ENCODE peak calls at places on chromosome 13, in nine cellular contexts. H is tibial artery, F is A549, N is AG04450, P is HL-60, J is ovary, A is uterus, I is WERI-Rb-1, G is mucosa of descending colon. Q is an unnamed sample.

GRCh38 chr13:36096411-36097184 is 34.6 kb downstream of the DCLK1 start:
- DNase-seq in H (no peak), F (no peak), N (no peak), P (no peak), J (no peak), A (no peak), I (no peak), G (no peak), Q (no peak)

GRCh38 chr13:33323766-33324525 is 38.4 kb upstream of the STARD13 start:
- DNase-seq in H (no peak), F (no peak), N (no peak), P (no peak), J (no peak), A (no peak), I (no peak), G (no peak), Q (no peak)

GRCh38 chr13:50587122-50587521 is 256.4 kb downstream of the DLEU7 start:
- DNase-seq in H (no peak), F (no peak), N (no peak), P (no peak), J (no peak), A (no peak), I (no peak), G (no peak), Q (no peak)

GRCh38 chr13:110520431-110521295 is 40.9 kb downstream of the RAB20 start:
- DNase-seq in H (peak; percentile 92), F (no peak), N (peak; percentile 15), P (peak; percentile 62), J (peak; percentile 80), A (peak; percentile 65), I (no peak), G (peak; percentile 84), Q (no peak)

GRCh38 chr13:24212674-24213073 is 52.2 kb downstream of the SPATA13 start:
- DNase-seq in H (no peak), F (no peak), N (no peak), P (no peak), J (no peak), A (no peak), I (no peak), G (no peak), Q (no peak)

GRCh38 chr13:46184277-46184699 is 2.3 kb upstream of the LCP1 start:
- DNase-seq in H (no peak), F (peak; percentile 10), N (no peak), P (peak; percentile 28), J (no peak), A (no peak), I (peak; percentile 38), G (peak; percentile 79), Q (no peak)

GRCh38 chr13:67859904-67860303 is 629.8 kb upstream of the PCDH9 start:
- DNase-seq in H (no peak), F (no peak), N (no peak), P (no peak), J (no peak), A (no peak), I (no peak), G (no peak), Q (no peak)

GRCh38 chr13:106156468-106156867 is 379.0 kb downstream of the EFNB2 start:
- DNase-seq in H (no peak), F (no peak), N (peak; percentile 92), P (no peak), J (no peak), A (peak; percentile 19), I (no peak), G (no peak), Q (no peak)

GRCh38 chr13:36530861-36531590 is 98.7 kb downstream of the CCNA1 start:
- DNase-seq in H (no peak), F (no peak), N (no peak), P (no peak), J (no peak), A (no peak), I (no peak), G (no peak), Q (no peak)

GRCh38 chr13:51425410-51426042 is 27.3 kb downstream of the INTS6 start:
- DNase-seq in H (no peak), F (no peak), N (no peak), P (no peak), J (no peak), A (no peak), I (no peak), G (no peak), Q (no peak)

GRCh38 chr13:33520480-33520839 is 234.9 kb upstream of the STARD13 start:
- DNase-seq in H (no peak), F (no peak), N (no peak), P (no peak), J (no peak), A (no peak), I (no peak), G (no peak), Q (no peak)

GRCh38 chr13:29484236-29484635 is 111.3 kb downstream of the SLC7A1 start:
- DNase-seq in H (no peak), F (no peak), N (no peak), P (no peak), J (no peak), A (no peak), I (no peak), G (no peak), Q (no peak)

GRCh38 chr13:59533561-59534337 is 630.0 kb downstream of the DIAPH3 start:
- DNase-seq in H (no peak), F (no peak), N (no peak), P (no peak), J (no peak), A (no peak), I (no peak), G (no peak), Q (no peak)

GRCh38 chr13:110226051-110226562 is 80.8 kb downstream of the COL4A1 start:
- DNase-seq in H (no peak), F (no peak), N (no peak), P (no peak), J (no peak), A (no peak), I (no peak), G (no peak), Q (no peak)

GRCh38 chr13:98044301-98044700 is 90.8 kb downstream of the IPO5 start:
- DNase-seq in H (no peak), F (no peak), N (no peak), P (no peak), J (no peak), A (no peak), I (no peak), G (no peak), Q (no peak)

GRCh38 chr13:74883834-74884233 is 598.1 kb downstream of the TBC1D4 start:
- DNase-seq in H (no peak), F (no peak), N (no peak), P (no peak), J (no peak), A (no peak), I (no peak), G (no peak), Q (no peak)

GRCh38 chr13:38803566-38803965 is 116.7 kb downstream of the FREM2 start:
- DNase-seq in H (no peak), F (no peak), N (no peak), P (no peak), J (no peak), A (no peak), I (no peak), G (no peak), Q (no peak)

GRCh38 chr13:99062593-99062992 is 84.7 kb upstream of the DOCK9 start:
- DNase-seq in H (peak; percentile 27), F (no peak), N (no peak), P (no peak), J (peak; percentile 51), A (peak; percentile 57), I (no peak), G (no peak), Q (no peak)

GRCh38 chr13:46168341-46168740 is 13.6 kb downstream of the LCP1 start:
- DNase-seq in H (peak; percentile 65), F (no peak), N (no peak), P (peak; percentile 74), J (peak; percentile 24), A (peak; percentile 66), I (no peak), G (no peak), Q (no peak)

GRCh38 chr13:20796791-20797513 is 23.2 kb upstream of the EEF1AKMT1 start:
- DNase-seq in H (no peak), F (no peak), N (no peak), P (no peak), J (no peak), A (no peak), I (no peak), G (no peak), Q (no peak)

GRCh38 chr13:50690020-50690419 is 153.5 kb downstream of the DLEU7 start:
- DNase-seq in H (no peak), F (no peak), N (no peak), P (no peak), J (no peak), A (no peak), I (no peak), G (no peak), Q (no peak)

GRCh38 chr13:77733674-77734073 is 36.2 kb downstream of the SLAIN1 start:
- DNase-seq in H (no peak), F (no peak), N (no peak), P (no peak), J (no peak), A (no peak), I (peak; percentile 57), G (no peak), Q (no peak)
- TF ChIP-seq CTCF in H (no peak), F (no peak), N (no peak), P (no peak), J (no peak), A (no peak), I (no peak), G (no peak), Q (no peak)

GRCh38 chr13:32259116-32259515 is 56.0 kb downstream of the ZAR1L start:
- DNase-seq in H (no peak), F (no peak), N (no peak), P (no peak), J (no peak), A (no peak), I (no peak), G (no peak), Q (no peak)
- TF ChIP-seq CTCF in H (no peak), F (no peak), N (no peak), P (no peak), J (no peak), A (no peak), I (peak; percentile 28), G (no peak), Q (no peak)

DNA sequence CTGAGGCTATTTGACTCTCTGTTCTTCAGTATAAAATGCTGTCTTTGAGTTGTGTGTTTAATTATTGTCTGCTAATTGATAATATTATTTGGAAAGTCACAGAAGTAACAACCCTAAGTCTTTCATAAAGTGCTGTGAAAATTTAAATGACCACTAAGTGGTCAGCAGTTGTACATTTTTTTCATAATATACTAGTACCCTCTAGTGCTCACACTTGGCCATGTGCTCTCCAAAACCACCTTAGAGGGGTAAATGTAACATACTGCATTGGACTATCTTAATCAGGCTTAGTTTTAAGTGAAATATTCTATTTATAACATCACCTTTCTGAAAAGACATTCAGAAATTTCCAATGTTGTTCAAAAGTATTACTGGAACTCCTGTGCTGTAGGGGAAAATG is 745.3 kb downstream of the GPC5 start:
- DNase-seq in H (no peak), F (no peak), N (no peak), P (no peak), J (no peak), A (no peak), I (peak; percentile 47), G (no peak), Q (no peak)
- TF ChIP-seq CTCF in H (no peak), F (no peak), N (no peak), P (no peak), J (no peak), A (no peak), I (peak; percentile 16), G (no peak), Q (no peak)

GRCh38 chr13:30572859-30573275 is 44.9 kb upstream of the USPL1 start:
- DNase-seq in H (no peak), F (peak; percentile 18), N (no peak), P (no peak), J (no peak), A (no peak), I (no peak), G (no peak), Q (no peak)
- TF ChIP-seq CTCF in H (peak; percentile 12), F (peak; percentile 38), N (peak; percentile 41), P (no peak), J (no peak), A (peak; percentile 18), I (no peak), G (no peak), Q (peak; percentile 63)